ENCODE peak calls at places on chromosomes 12 and 14, in five cellular contexts. N is foreskin fibroblast, U is thoracic aorta, F is GM13976, X is nephron progenitor cell. K is an unnamed sample.

GRCh38 chr14:53840444-53840843 is 116.2 kb downstream of the BMP4 start:
- DNase-seq in N (no peak), U (no peak), F (no peak), X (no peak), K (peak; percentile 46)

GRCh38 chr12:120887253-120888043 is 16.7 kb downstream of the SPPL3 start:
- DNase-seq in N (no peak), U (no peak), F (no peak), X (no peak), K (no peak)

GRCh38 chr12:39620664-39621658 is 1.4 kb upstream of the ABCD2 start:
- DNase-seq in N (no peak), U (no peak), F (peak; percentile 48), X (no peak), K (no peak)

GRCh38 chr12:53750812-53751335 is 905 bp downstream of the CISTR start:
- DNase-seq in N (no peak), U (no peak), F (peak; percentile 72), X (peak; percentile 62), K (no peak)

GRCh38 chr14:54673193-54674121 is 106.5 kb downstream of the SAMD4A start:
- DNase-seq in N (no peak), U (no peak), F (no peak), X (peak; percentile 21), K (no peak)

GRCh38 chr12:4039927-4040326 is 166.7 kb upstream of the PARP11 start:
- DNase-seq in N (no peak), U (no peak), F (no peak), X (no peak), K (no peak)

GRCh38 chr14:103115845-103116572 is 7.3 kb upstream of the TNFAIP2 start:
- DNase-seq in N (no peak), U (no peak), F (no peak), X (no peak), K (peak; percentile 52)

GRCh38 chr14:50027797-50028196 is 88.6 kb downstream of the VCPKMT start:
- DNase-seq in N (no peak), U (no peak), F (no peak), X (no peak), K (no peak)

GRCh38 chr14:53947452-53948180 is 9.0 kb downstream of the BMP4 start:
- DNase-seq in N (no peak), U (no peak), F (no peak), X (no peak), K (no peak)

GRCh38 chr12:5567021-5567744 is 135.3 kb downstream of the NTF3 start:
- DNase-seq in N (no peak), U (no peak), F (no peak), X (no peak), K (no peak)

GRCh38 chr12:2832550-2833127 is 2.2 kb downstream of the NRIP2 start:
- DNase-seq in N (no peak), U (no peak), F (no peak), X (peak; percentile 34), K (no peak)

GRCh38 chr14:94542111-94542810 is 19.0 kb upstream of the SERPINA4 start:
- DNase-seq in N (no peak), U (no peak), F (no peak), X (no peak), K (no peak)

GRCh38 chr12:49947593-49948226 is 2.8 kb upstream of the AQP2 start:
- DNase-seq in N (no peak), U (no peak), F (no peak), X (no peak), K (no peak)

GRCh38 chr14:32846821-32847220 is 91.9 kb upstream of the NPAS3 start:
- DNase-seq in N (no peak), U (no peak), F (no peak), X (no peak), K (no peak)

GRCh38 chr14:92755495-92755894 is 7.1 kb upstream of the LGMN start:
- DNase-seq in N (no peak), U (no peak), F (no peak), X (no peak), K (no peak)

GRCh38 chr12:38746744-38747143 is 158.6 kb downstream of the CPNE8 start:
- DNase-seq in N (no peak), U (no peak), F (no peak), X (no peak), K (no peak)

GRCh38 chr14:89765346-89765745 is 189.2 kb downstream of the EFCAB11 start:
- DNase-seq in N (no peak), U (no peak), F (no peak), X (no peak), K (no peak)
- TF ChIP-seq CTCF in N (no peak), U (no peak), F (no peak), X (no peak), K (no peak)

GRCh38 chr14:56585461-56586084 is 6.0 kb downstream of the TMEM260 start:
- DNase-seq in N (no peak), U (no peak), F (no peak), X (no peak), K (no peak)

GRCh38 chr14:56581041-56581727 is 1.6 kb downstream of the TMEM260 start:
- DNase-seq in N (no peak), U (no peak), F (no peak), X (no peak), K (no peak)

GRCh38 chr14:56579345-56580316 is at the start of gene TMEM260:
- DNase-seq in N (peak; percentile 72), U (peak; percentile 29), F (peak; percentile 89), X (peak; percentile 92), K (peak; percentile 79)

GRCh38 chr14:56580317-56580711 is 716 bp downstream of the TMEM260 start:
- DNase-seq in N (no peak), U (no peak), F (no peak), X (no peak), K (no peak)
- TF ChIP-seq CTCF in N (no peak), U (no peak), F (no peak), X (no peak), K (no peak)

GRCh38 chr12:17077594-17077993 is 471.6 kb upstream of the LMO3 start:
- DNase-seq in N (no peak), U (no peak), F (no peak), X (no peak), K (no peak)

GRCh38 chr12:17076335-17076734 is 470.4 kb upstream of the LMO3 start:
- DNase-seq in N (no peak), U (no peak), F (no peak), X (no peak), K (no peak)

DNA sequence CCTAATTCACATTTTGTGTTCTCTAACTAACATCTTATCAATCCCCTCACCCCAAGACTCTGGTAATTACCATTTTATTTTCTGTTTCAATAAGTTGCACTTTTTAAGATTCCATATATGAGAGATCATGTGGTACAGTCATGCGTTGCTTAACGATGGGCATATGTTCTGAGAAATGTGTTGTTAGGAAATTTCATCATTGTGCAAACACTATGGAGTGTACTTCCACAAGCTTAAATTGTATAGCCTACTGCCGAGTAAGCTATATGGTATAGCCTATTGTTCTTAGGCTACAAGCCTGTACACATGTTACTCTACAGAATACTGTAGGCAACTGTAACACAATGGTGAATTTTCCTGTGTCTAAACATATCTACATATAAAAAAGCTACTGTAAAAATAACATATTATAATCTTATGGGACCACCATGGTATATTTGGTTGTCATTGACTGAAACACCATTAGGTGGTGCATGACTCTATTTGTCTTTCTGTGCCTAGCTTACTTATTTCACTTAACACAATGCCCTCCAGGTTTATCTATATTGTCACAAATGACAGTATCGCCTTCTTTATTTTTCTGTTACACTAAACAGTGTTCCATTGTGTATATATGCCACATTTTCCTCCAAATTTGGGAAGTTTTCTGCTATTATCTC is 473.4 kb upstream of the LMO3 start:
- DNase-seq in N (no peak), U (no peak), F (no peak), X (no peak), K (no peak)
- TF ChIP-seq CTCF in N (no peak), U (no peak), F (no peak), X (peak; percentile 28), K (no peak)

GRCh38 chr14:45198551-45198950 is 54.5 kb downstream of the MIS18BP1 start:
- DNase-seq in N (no peak), U (no peak), F (no peak), X (no peak), K (no peak)

GRCh38 chr14:45199246-45199645 is 53.8 kb downstream of the MIS18BP1 start:
- DNase-seq in N (peak; percentile 48), U (no peak), F (no peak), X (no peak), K (peak; percentile 51)

GRCh38 chr14:45204241-45204640 is 48.8 kb downstream of the MIS18BP1 start:
- DNase-seq in N (no peak), U (no peak), F (no peak), X (no peak), K (no peak)

GRCh38 chr14:45201908-45202307 is 51.1 kb downstream of the MIS18BP1 start:
- DNase-seq in N (no peak), U (no peak), F (no peak), X (no peak), K (peak; percentile 15)
- TF ChIP-seq CTCF in N (no peak), U (no peak), F (peak; percentile 42), X (no peak), K (peak; percentile 55)

GRCh38 chr14:26389646-26390508 is 208.0 kb downstream of the NOVA1 start:
- DNase-seq in N (peak; percentile 2), U (no peak), F (no peak), X (no peak), K (no peak)

GRCh38 chr14:26392498-26392897 is 205.3 kb downstream of the NOVA1 start:
- DNase-seq in N (no peak), U (no peak), F (no peak), X (no peak), K (no peak)

GRCh38 chr14:26398616-26399015 is 199.2 kb downstream of the NOVA1 start:
- DNase-seq in N (no peak), U (no peak), F (no peak), X (no peak), K (no peak)

GRCh38 chr14:26395726-26396125 is 202.1 kb downstream of the NOVA1 start:
- DNase-seq in N (no peak), U (no peak), F (no peak), X (no peak), K (no peak)

DNA sequence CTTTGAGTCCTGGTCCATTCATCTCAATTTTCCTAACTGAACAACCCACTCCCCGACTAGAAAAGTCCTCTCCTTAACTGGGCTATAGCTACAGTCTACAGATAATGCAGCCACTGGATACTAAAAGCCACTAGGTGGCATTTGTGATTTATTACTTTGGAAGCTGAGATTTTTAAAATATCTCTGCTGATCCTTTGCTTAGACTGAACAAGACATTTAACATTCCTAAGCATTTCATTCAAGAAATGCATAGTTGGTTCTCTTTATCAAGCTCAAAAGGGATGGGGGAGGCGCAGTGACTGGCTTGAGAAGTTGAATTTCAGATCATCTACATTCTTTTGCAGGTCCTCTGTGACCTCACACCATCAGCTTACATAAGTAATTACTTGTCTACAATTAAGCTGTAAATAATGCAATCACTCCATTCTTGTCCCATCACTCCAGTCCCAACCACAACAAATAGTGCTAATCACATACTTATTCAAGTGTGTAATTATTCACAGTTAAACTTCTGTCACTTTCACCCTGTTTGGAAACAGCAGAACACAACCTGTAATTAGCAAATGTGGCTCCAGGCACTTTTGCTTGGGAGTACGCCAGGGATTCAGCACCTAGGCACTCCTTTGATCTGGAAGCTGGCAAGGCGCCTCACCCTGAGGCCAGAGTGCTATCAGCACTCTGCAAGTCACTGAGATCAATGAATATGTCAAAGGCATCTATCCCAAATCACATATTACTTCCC is 203.5 kb downstream of the NOVA1 start:
- DNase-seq in N (peak; percentile 0), U (no peak), F (no peak), X (no peak), K (no peak)
- TF ChIP-seq CTCF in N (no peak), U (peak; percentile 29), F (no peak), X (no peak), K (peak; percentile 8)

GRCh38 chr12:108731866-108732461 is 646 bp upstream of the CORO1C start:
- DNase-seq in N (peak; percentile 96), U (peak; percentile 99), F (peak; percentile 97), X (peak; percentile 100), K (peak; percentile 95)
- TF ChIP-seq CTCF in N (no peak), U (no peak), F (no peak), X (no peak), K (peak; percentile 7)

GRCh38 chr12:17489452-17489851 is 600.5 kb downstream of the RERGL start:
- DNase-seq in N (no peak), U (no peak), F (no peak), X (no peak), K (no peak)
- TF ChIP-seq CTCF in N (no peak), U (no peak), F (no peak), X (no peak), K (no peak)

K was measured in HFFc6.